ENCODE peak calls at places on chromosome 1, in ten cellular contexts. W, L, R, A, N, Z, E, H, V and C are unnamed samples. For H3K9me3, the result is how much of the 10 kb centered on the place peaks cover.

GRCh38 chr1:223142795-223143759 is at the start of gene TLR5:
- DNase-seq in W (peak), V (peak), L (peak), A (peak), H (peak), E (peak), Z (peak), N (peak), R (peak), C (peak)

GRCh38 chr1:64553285-64553684 is 83.4 kb downstream of the CACHD1 start:
- DNase-seq in Z (no peak), W (no peak), V (no peak), A (no peak), R (no peak), N (no peak), L (no peak), E (no peak), H (no peak), C (no peak)

GRCh38 chr1:115630342-115630741 is 11.4 kb upstream of the VANGL1 start:
- DNase-seq in Z (no peak), A (no peak), L (no peak), W (no peak), H (no peak), V (no peak), N (no peak), R (no peak), E (no peak), C (no peak)

GRCh38 chr1:150365945-150366344 is 2.0 kb downstream of the RPRD2 start:
- DNase-seq in E (peak), H (peak), V (no peak), Z (peak), L (no peak), N (no peak), R (no peak), W (peak), A (peak), C (no peak)

GRCh38 chr1:77539510-77540142 is 142.8 kb downstream of the ZZZ3 start:
- DNase-seq in W (peak), Z (peak), R (no peak), A (peak), E (no peak), V (no peak), H (peak), N (no peak), L (peak), C (no peak)

GRCh38 chr1:36123357-36123756 is 1.7 kb downstream of the COL8A2 start:
- DNase-seq in Z (no peak), W (no peak), L (no peak), A (no peak), R (no peak), N (no peak), H (no peak), V (no peak), E (no peak), C (no peak)

GRCh38 chr1:190479537-190479936 is 1.9 kb upstream of the BRINP3 start:
- DNase-seq in E (no peak), L (no peak), N (no peak), W (no peak), A (no peak), Z (no peak), V (no peak), H (no peak), R (no peak), C (no peak)

GRCh38 chr1:40861227-40862003 is 748 bp downstream of the CITED4 start:
- DNase-seq in L (no peak), V (no peak), E (peak), Z (peak), R (peak), W (no peak), N (no peak), A (peak), H (peak), C (no peak)

GRCh38 chr1:193185861-193186714 is at the start of gene B3GALT2:
- DNase-seq in H (peak), A (peak), W (no peak), N (no peak), R (no peak), L (no peak), Z (peak), E (peak), V (no peak), C (no peak)

GRCh38 chr1:228964178-228964819 is 229.0 kb downstream of the RHOU start:
- DNase-seq in E (no peak), Z (peak), H (no peak), L (peak), V (no peak), A (no peak), N (peak), W (peak), R (no peak), C (no peak)

GRCh38 chr1:9166289-9167235 is 37.7 kb upstream of the GPR157 start:
- DNase-seq in L (no peak), A (no peak), Z (peak), R (no peak), H (no peak), E (no peak), W (peak), N (no peak), V (no peak), C (no peak)

GRCh38 chr1:19941121-19941520 is 17.7 kb upstream of the PLA2G2E start:
- DNase-seq in L (no peak), W (no peak), A (no peak), E (no peak), V (no peak), Z (no peak), R (no peak), H (no peak), N (no peak), C (no peak)

GRCh38 chr1:54993140-54993539 is 5.6 kb upstream of the BSND start:
- DNase-seq in R (no peak), A (no peak), V (no peak), E (no peak), L (no peak), W (no peak), H (no peak), N (no peak), Z (no peak), C (no peak)

GRCh38 chr1:53959664-53960250 is 13.6 kb downstream of the LRRC42 start:
- DNase-seq in A (peak), R (no peak), E (peak), V (no peak), W (peak), Z (peak), N (no peak), H (peak), L (peak), C (no peak)

GRCh38 chr1:215393476-215393875 is 173.6 kb upstream of the KCTD3 start:
- DNase-seq in N (no peak), V (no peak), H (no peak), Z (no peak), A (no peak), L (no peak), E (no peak), W (no peak), R (no peak), C (no peak)

GRCh38 chr1:173052681-173053196 is 2.0 kb upstream of the TNFSF18 start:
- DNase-seq in A (no peak), V (no peak), L (no peak), Z (peak), H (peak), N (no peak), E (no peak), W (peak), R (no peak), C (no peak)

GRCh38 chr1:99650773-99651437 is 5.0 kb downstream of the PALMD start:
- DNase-seq in V (no peak), E (no peak), L (no peak), Z (peak), N (no peak), H (peak), R (no peak), A (no peak), W (no peak), C (no peak)

GRCh38 chr1:235403598-235403997 is 36.4 kb downstream of the TBCE start:
- DNase-seq in W (no peak), Z (no peak), R (no peak), N (no peak), V (no peak), H (peak), L (peak), E (no peak), A (no peak), C (no peak)

GRCh38 chr1:206694551-206695124 is 9.9 kb downstream of the MAPKAPK2 start:
- DNase-seq in L (no peak), E (no peak), H (no peak), Z (no peak), V (no peak), A (no peak), W (no peak), R (no peak), N (no peak), C (no peak)

GRCh38 chr1:1087351-1088035 is 13.4 kb upstream of the RNF223 start:
- DNase-seq in A (peak), N (no peak), L (no peak), V (no peak), H (no peak), W (no peak), E (no peak), R (no peak), Z (no peak), C (no peak)

GRCh38 chr1:187641015-187641414 is 812.3 kb downstream of the PLA2G4A start:
- DNase-seq in V (no peak), H (no peak), A (no peak), L (no peak), W (no peak), E (no peak), Z (no peak), R (no peak), N (no peak), C (no peak)

GRCh38 chr1:244181867-244182266 is 130.8 kb downstream of the ZBTB18 start:
- DNase-seq in V (no peak), E (no peak), A (no peak), N (no peak), W (no peak), H (no peak), L (no peak), R (no peak), Z (no peak), C (no peak)

GRCh38 chr1:6185151-6185550 is 5.0 kb upstream of the CHD5 start:
- DNase-seq in H (peak), N (no peak), W (no peak), A (no peak), R (no peak), E (no peak), L (no peak), V (no peak), Z (peak), C (no peak)

GRCh38 chr1:223652436-223652901 is 13.0 kb downstream of the CAPN8 start:
- DNase-seq in A (peak), R (no peak), N (peak), L (no peak), E (no peak), H (peak), V (peak), Z (no peak), W (peak), C (no peak)

GRCh38 chr1:26582836-26583460 is 53.4 kb downstream of the RPS6KA1 start:
- DNase-seq in L (no peak), A (no peak), V (peak), R (no peak), W (peak), H (peak), N (no peak), E (no peak), Z (peak), C (no peak)

GRCh38 chr1:111989531-111990025 is at the start of gene KCND3:
- DNase-seq in R (peak), E (no peak), Z (peak), W (no peak), V (no peak), A (peak), L (no peak), H (peak), N (no peak), C (no peak)

GRCh38 chr1:220347654-220348175 is 75.5 kb upstream of the RAB3GAP2 start:
- DNase-seq in R (no peak), N (no peak), V (no peak), W (peak), L (no peak), Z (no peak), H (no peak), E (no peak), A (no peak), C (no peak)

GRCh38 chr1:201139306-201139705 is 12.3 kb upstream of the ASCL5 start:
- DNase-seq in V (no peak), A (no peak), H (no peak), W (no peak), L (no peak), R (no peak), Z (no peak), N (no peak), E (no peak), C (no peak)

GRCh38 chr1:79899914-79900313 is 893.4 kb upstream of the ADGRL4 start:
- DNase-seq in W (peak), A (no peak), Z (peak), N (no peak), E (no peak), R (no peak), H (peak), V (no peak), L (no peak), C (no peak)

GRCh38 chr1:32703479-32704291 is 1.1 kb upstream of the SYNC start:
- DNase-seq in Z (peak), E (no peak), N (peak), A (peak), L (peak), W (peak), V (no peak), R (no peak), H (peak), C (no peak)

GRCh38 chr1:30964706-30965105 is 56.1 kb upstream of the SDC3 start:
- DNase-seq in R (no peak), L (no peak), W (no peak), V (no peak), E (no peak), H (no peak), A (no peak), Z (no peak), N (no peak), C (no peak)

GRCh38 chr1:27391511-27392095 is 819 bp upstream of the GPR3 start:
- DNase-seq in R (no peak), W (peak), E (no peak), V (no peak), L (peak), N (no peak), A (no peak), H (peak), Z (peak), C (no peak)

GRCh38 chr1:236524142-236524891 is 535 bp downstream of the LGALS8 start:
- DNase-seq in H (peak), L (peak), A (peak), Z (peak), V (no peak), E (peak), R (peak), N (peak), W (peak), C (no peak)

GRCh38 chr1:193786041-193786440 is 599.6 kb upstream of the B3GALT2 start:
- DNase-seq in L (no peak), N (no peak), Z (no peak), V (no peak), E (no peak), R (no peak), H (no peak), A (no peak), W (no peak), C (no peak)

GRCh38 chr1:235408503-235408960 is 41.3 kb downstream of the TBCE start:
- DNase-seq in L (peak), N (no peak), H (no peak), Z (peak), A (no peak), V (no peak), E (no peak), W (no peak), R (peak), C (no peak)

GRCh38 chr1:38585038-38585420 is 274.5 kb downstream of the RRAGC start:
- DNase-seq in E (no peak), L (no peak), R (no peak), V (no peak), Z (no peak), N (no peak), H (no peak), W (no peak), A (no peak), C (no peak)

GRCh38 chr1:18794066-18794465 is 65.4 kb downstream of the TAS1R2 start:
- DNase-seq in E (no peak), N (no peak), Z (no peak), L (no peak), A (no peak), H (no peak), V (no peak), R (no peak), W (no peak), C (no peak)

GRCh38 chr1:113219377-113219776 is 146.4 kb downstream of the LRIG2 start:
- DNase-seq in A (peak), V (no peak), R (no peak), L (no peak), E (no peak), H (no peak), Z (no peak), N (no peak), W (peak), C (no peak)

DNA sequence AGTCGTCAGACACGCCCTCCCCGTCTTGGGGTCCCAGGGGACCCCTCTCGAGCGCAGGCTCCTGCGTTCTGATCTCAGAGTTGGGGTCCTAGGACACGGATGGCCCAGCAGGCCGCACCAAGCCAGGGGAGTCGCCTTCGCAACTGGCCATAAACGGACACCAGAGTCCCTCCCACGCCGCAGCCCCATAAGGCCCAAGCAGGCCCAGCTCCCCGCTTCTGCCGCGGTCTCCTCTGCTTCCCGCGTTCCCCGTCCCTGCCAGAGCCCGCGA is 633 bp downstream of the DMRTA2 start:
- DNase-seq in V (no peak), Z (no peak), A (no peak), R (no peak), N (no peak), L (no peak), W (no peak), H (no peak), E (no peak), C (no peak)
- H3K9me3 ChIP-seq in V (under half), Z (under half), A (under half), R (under half), N (under half), L (under half), W (under half), H (under half), E (under half), C (under half)

DNA sequence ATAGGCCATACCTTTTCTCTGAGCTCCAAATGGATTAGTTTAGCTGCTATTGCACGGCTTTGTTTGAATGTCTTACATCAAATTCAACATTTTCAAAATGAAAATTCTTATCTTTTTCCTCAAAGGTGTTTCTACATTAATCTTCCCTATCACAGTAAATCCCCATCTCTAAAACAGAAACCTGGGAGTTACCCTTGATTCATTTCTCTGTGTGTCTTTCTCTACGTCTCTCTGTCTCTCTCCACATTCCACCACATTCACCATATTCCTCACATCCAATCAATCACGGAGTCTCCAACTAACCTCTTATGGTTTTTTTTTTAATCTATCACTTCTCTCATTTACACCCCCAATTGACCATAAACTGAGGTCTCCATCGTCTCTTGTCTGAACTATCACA is 24.1 kb downstream of the PTGER3 start:
- DNase-seq in A (no peak), L (no peak), W (no peak), R (no peak), N (no peak), V (no peak), Z (no peak), H (no peak), E (no peak), C (no peak)
- H3K9me3 ChIP-seq in A (under half), L (under half), W (under half), R (under half), N (under half), V (under half), Z (under half), H (under half), E (under half), C (under half)

GRCh38 chr1:239985044-239985443 is 106.6 kb upstream of the FMN2 start:
- DNase-seq in R (no peak), L (no peak), H (no peak), Z (no peak), W (no peak), V (no peak), E (no peak), N (no peak), A (no peak), C (no peak)

GRCh38 chr1:239987103-239987745 is 104.5 kb upstream of the FMN2 start:
- DNase-seq in A (no peak), E (no peak), N (no peak), Z (peak), L (peak), V (peak), W (peak), H (peak), R (peak), C (no peak)

GRCh38 chr1:239977414-239977813 is 114.3 kb upstream of the FMN2 start:
- DNase-seq in H (no peak), E (no peak), N (no peak), Z (no peak), A (no peak), R (no peak), W (no peak), V (no peak), L (no peak), C (no peak)

GRCh38 chr1:239979469-239979868 is 112.2 kb upstream of the FMN2 start:
- DNase-seq in L (no peak), R (no peak), N (no peak), H (no peak), W (no peak), Z (no peak), E (no peak), V (no peak), A (no peak), C (no peak)

GRCh38 chr1:239982762-239983161 is 108.9 kb upstream of the FMN2 start:
- DNase-seq in N (no peak), H (no peak), A (no peak), R (no peak), E (no peak), Z (no peak), W (no peak), V (no peak), L (no peak), C (no peak)
- H3K9me3 ChIP-seq in N (under half), H (under half), A (under half), R (under half), E (under half), Z (under half), W (under half), V (under half), L (half or more), C (under half)

GRCh38 chr1:152479792-152480595 is 30.6 kb upstream of the LCE5A start:
- DNase-seq in H (no peak), L (peak), W (peak), E (peak), A (peak), Z (peak), N (no peak), R (no peak), V (no peak), C (peak)

DNA sequence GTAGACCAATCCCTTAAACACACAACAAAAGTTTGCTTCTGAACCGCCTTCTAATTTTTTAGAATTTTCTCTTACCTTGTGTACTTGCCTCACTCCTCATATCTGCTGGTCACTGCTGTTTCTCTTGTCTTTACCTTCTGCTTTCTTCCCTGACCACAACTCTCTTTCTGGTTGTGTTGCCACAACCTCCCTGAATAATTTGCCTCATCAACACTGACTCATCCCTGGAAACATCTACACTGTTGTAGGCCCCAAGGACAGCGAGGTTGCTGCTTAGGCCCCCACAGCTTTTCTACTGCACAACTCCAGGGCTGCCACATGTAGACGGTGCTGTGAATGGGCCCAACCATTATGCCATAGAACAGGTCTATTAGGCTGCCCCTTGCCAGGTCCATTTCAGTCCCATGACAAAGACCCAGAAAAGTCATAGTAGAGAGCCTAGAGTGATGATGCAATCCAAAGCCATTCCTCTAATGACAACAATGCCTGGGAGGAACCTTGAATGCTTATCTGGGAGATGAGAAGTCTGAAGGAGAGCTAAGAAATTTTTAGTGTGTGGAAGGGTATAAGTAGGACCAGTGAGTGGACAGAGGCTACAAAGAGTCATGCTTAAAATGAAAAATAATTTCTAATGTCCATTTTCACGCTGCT is 36.6 kb upstream of the LCE5A start:
- DNase-seq in A (no peak), L (no peak), E (no peak), R (no peak), Z (no peak), W (no peak), H (peak), V (no peak), N (no peak), C (no peak)
- H3K9me3 ChIP-seq in A (under half), L (under half), E (under half), R (under half), Z (under half), W (under half), H (under half), V (under half), N (under half), C (under half)